ENCODE peak calls at places on chromosome 6, in ten cellular contexts. U, E, B, W, K, J, Y, D, Q and F are unnamed samples.

GRCh38 chr6:22448311-22448711 is 121.1 kb upstream of the HDGFL1 start:
- DNase-seq in J (no peak), Q (peak), E (no peak), W (no peak), D (no peak), U (peak), K (no peak), B (no peak), Y (no peak), F (no peak)

GRCh38 chr6:126110494-126111270 is 124.3 kb downstream of the TRMT11 start:
- DNase-seq in U (no peak), W (no peak), Q (no peak), Y (no peak), J (no peak), E (no peak), B (no peak), D (no peak), K (no peak), F (no peak)

GRCh38 chr6:33008944-33009861 is at the start of gene HLA-DOA:
- DNase-seq in Q (peak), K (no peak), U (no peak), W (peak), Y (no peak), B (no peak), J (no peak), D (no peak), E (no peak), F (no peak)

GRCh38 chr6:118869894-118870665 is 23.9 kb upstream of the ASF1A start:
- DNase-seq in U (no peak), K (peak), J (no peak), E (no peak), Q (no peak), W (no peak), B (no peak), D (no peak), Y (no peak), F (no peak)

GRCh38 chr6:69416739-69417138 is 380.1 kb downstream of the LMBRD1 start:
- DNase-seq in U (no peak), E (peak), Q (peak), D (no peak), Y (no peak), W (peak), J (no peak), K (no peak), B (no peak), F (no peak)

GRCh38 chr6:33905081-33905609 is 101.3 kb upstream of the MLN start:
- DNase-seq in B (no peak), D (no peak), J (no peak), E (no peak), Y (no peak), Q (no peak), K (no peak), U (no peak), W (no peak), F (no peak)

GRCh38 chr6:140071115-140071514 is 696.7 kb upstream of the CITED2 start:
- DNase-seq in B (no peak), Q (no peak), Y (no peak), W (no peak), K (no peak), U (no peak), D (no peak), J (no peak), E (no peak), F (no peak)

GRCh38 chr6:16737389-16737788 is 23.9 kb downstream of the ATXN1 start:
- DNase-seq in B (no peak), Q (peak), D (no peak), K (no peak), E (peak), W (no peak), Y (no peak), J (no peak), U (no peak), F (no peak)

GRCh38 chr6:137102851-137103492 is 58.2 kb upstream of the IL20RA start:
- DNase-seq in D (no peak), K (no peak), Y (no peak), Q (no peak), E (no peak), W (no peak), B (no peak), U (no peak), J (no peak), F (no peak)

GRCh38 chr6:109342564-109342963 is 39.7 kb downstream of the CD164 start:
- DNase-seq in K (no peak), D (no peak), W (no peak), Y (no peak), B (no peak), J (no peak), U (no peak), Q (no peak), E (no peak), F (no peak)

GRCh38 chr6:168902075-168902474 is 351.6 kb downstream of the THBS2 start:
- DNase-seq in U (no peak), B (no peak), W (no peak), J (no peak), E (no peak), Q (no peak), D (no peak), K (no peak), Y (no peak), F (no peak)